ENCODE peak calls at places on chromosomes 11 and 22, in four cellular contexts. G, P, D and L are unnamed samples.

GRCh38 chr22:28548411-28548810 is 131.2 kb downstream of the TTC28 start:
- DNase-seq in G (no peak), P (no peak), D (no peak), L (no peak)

GRCh38 chr11:39678996-39679395 is 1780.5 kb downstream of the LRRC4C start:
- DNase-seq in G (no peak), P (no peak), D (no peak), L (no peak)

GRCh38 chr22:36419177-36419911 is 31.6 kb upstream of the MYH9 start:
- DNase-seq in G (peak; percentile 62), P (peak; percentile 69), D (no peak), L (peak; percentile 70)

GRCh38 chr11:67071420-67072284 is 15.0 kb downstream of the RHOD start:
- DNase-seq in G (peak; percentile 65), P (peak; percentile 81), D (peak; percentile 73), L (peak; percentile 81)

GRCh38 chr11:100932474-100933100 is 197.0 kb downstream of the PGR start:
- DNase-seq in G (peak; percentile 66), P (no peak), D (no peak), L (no peak)

GRCh38 chr11:3021125-3021524 is 29.0 kb upstream of the NAP1L4 start:
- DNase-seq in G (peak; percentile 14), P (no peak), D (peak; percentile 43), L (peak; percentile 91)

GRCh38 chr11:2390091-2390870 is 10.3 kb upstream of the TSSC4 start:
- DNase-seq in G (no peak), P (no peak), D (no peak), L (peak; percentile 79)

GRCh38 chr11:47797633-47798032 is 30.5 kb upstream of the FNBP4 start:
- DNase-seq in G (peak; percentile 19), P (no peak), D (no peak), L (no peak)

GRCh38 chr11:68308068-68308467 is 4.3 kb upstream of the LRP5 start:
- DNase-seq in G (no peak), P (peak; percentile 71), D (no peak), L (no peak)

GRCh38 chr11:72812968-72813739 is 1.1 kb upstream of the ATG16L2 start:
- DNase-seq in G (peak; percentile 61), P (peak; percentile 71), D (no peak), L (no peak)

GRCh38 chr11:72069787-72070251 is 10.5 kb downstream of the NUMA1 start:
- DNase-seq in G (peak; percentile 85), P (peak; percentile 89), D (no peak), L (peak; percentile 84)

DNA sequence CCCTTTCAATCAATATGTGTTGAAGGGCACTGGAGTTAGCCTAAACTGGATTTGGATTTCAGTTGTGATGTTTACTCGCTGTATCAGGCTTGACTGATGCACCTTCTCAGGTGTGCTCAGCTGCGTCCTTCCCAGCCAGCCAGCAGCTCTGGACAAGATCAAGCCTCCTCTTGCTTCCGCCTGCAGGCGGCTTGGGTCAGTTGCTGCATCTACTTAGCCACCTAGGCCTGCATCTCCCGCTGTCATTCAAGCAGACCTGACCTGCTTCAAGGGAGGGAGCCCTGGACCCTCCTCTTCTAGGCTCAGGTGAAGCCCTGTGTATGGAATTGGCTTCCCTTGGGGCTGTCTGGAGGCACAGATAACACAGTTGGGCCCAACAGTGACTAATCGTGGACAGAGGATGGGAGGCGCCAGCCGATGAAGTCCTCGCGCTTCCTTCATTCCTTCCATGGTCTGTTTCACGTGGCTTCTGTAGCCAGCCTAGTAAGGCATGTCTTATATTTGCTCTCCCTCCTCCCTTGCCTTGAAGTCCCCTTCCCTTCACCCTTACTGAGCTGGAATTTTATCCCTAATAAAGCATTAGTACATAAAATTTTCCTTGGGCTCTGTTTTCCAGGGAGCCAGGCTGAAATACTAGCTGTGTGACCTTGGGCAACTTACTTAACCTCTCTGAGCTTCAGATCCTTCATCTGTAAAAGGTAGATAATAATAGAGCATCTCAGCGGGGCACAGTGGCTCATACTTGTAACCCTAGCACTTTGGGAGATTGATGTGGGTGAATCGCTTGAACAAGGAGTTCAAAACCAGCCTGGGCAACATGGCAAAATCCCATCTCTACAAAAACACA is 2.1 kb upstream of the LHFPL7 start:
- DNase-seq in G (no peak), P (no peak), D (no peak), L (no peak)
- TF ChIP-seq CTCF in G (no peak), P (no peak), D (no peak), L (no peak)

GRCh38 chr22:24117942-24118341 is 63.3 kb upstream of the SUSD2 start:
- DNase-seq in G (no peak), P (no peak), D (no peak), L (no peak)
- TF ChIP-seq CTCF in G (peak; percentile 0), P (no peak), D (no peak), L (no peak)

GRCh38 chr11:82315093-82315492 is 418.6 kb downstream of the FAM181B start:
- DNase-seq in G (no peak), P (no peak), D (peak; percentile 22), L (peak; percentile 25)
- TF ChIP-seq CTCF in G (no peak), P (no peak), D (peak; percentile 81), L (peak; percentile 33)

GRCh38 chr22:43726964-43727543 is 85.1 kb downstream of the EFCAB6 start:
- DNase-seq in G (no peak), P (no peak), D (no peak), L (no peak)
- TF ChIP-seq CTCF in G (no peak), P (no peak), D (no peak), L (no peak)

GRCh38 chr11:64056861-64057260 is 21.1 kb downstream of the FLRT1 start:
- DNase-seq in G (no peak), P (no peak), D (no peak), L (no peak)

GRCh38 chr11:64058494-64058893 is 22.8 kb downstream of the FLRT1 start:
- DNase-seq in G (no peak), P (peak; percentile 82), D (no peak), L (no peak)

GRCh38 chr11:64056213-64056785 is 20.6 kb downstream of the FLRT1 start:
- DNase-seq in G (no peak), P (no peak), D (no peak), L (no peak)

GRCh38 chr11:64059339-64060176 is 23.8 kb downstream of the FLRT1 start:
- DNase-seq in G (no peak), P (no peak), D (no peak), L (no peak)

DNA sequence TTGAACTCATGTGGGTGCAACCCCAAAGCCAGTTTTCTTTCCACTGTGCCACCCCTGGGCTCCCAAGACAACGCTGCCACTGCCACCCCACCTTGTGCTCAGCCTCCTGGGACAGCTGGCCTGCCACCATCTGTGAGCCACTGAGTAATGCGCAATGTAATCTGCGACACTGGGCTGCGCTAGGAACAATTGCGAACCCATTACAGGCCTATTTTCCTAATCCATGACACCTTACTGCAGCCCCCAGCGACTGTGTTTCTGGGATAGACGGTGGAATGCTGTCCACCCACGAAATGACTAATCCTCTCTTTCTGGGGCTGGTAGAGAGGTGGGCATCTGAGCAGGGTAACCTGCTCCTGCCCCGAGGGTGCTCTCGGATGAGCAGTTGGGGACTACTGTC is 22.2 kb downstream of the FLRT1 start:
- DNase-seq in G (no peak), P (no peak), D (no peak), L (no peak)
- TF ChIP-seq CTCF in G (no peak), P (no peak), D (no peak), L (no peak)

DNA sequence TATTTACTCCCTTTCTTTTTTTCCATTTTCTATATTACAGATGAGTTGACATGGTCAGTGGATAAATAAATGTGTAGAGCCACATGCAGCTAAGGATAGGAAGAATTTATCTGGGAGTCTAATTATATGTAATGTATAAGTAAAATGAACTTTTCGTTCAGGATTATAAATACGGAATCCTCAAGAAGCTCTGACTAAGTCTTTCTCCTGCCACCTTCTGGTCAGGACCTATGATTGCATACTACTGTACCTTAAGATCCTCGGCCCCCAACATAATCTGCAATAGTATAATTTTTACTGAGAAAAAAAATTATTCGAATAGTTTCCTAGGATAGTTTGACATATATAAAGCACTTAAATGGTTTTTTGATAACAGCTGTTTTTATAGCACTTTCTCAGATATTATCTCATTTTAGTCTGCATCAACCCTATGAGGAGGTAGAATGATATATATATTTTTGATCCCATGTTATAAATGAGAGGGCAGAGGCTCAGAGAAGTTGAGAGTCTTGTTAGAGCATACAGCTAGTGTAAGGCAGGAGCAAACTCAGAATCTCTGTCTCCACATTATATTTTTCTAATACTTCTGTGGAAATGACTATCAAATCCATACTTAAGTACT is 36.1 kb downstream of the CCDC90B start:
- DNase-seq in G (peak; percentile 74), P (no peak), D (no peak), L (no peak)
- TF ChIP-seq CTCF in G (peak; percentile 78), P (peak; percentile 58), D (peak; percentile 69), L (peak; percentile 60)

GRCh38 chr22:22201185-22201924 is 43.2 kb upstream of the VPREB1 start:
- DNase-seq in G (no peak), P (peak; percentile 43), D (no peak), L (no peak)
- TF ChIP-seq CTCF in G (no peak), P (peak; percentile 58), D (peak; percentile 45), L (no peak)

GRCh38 chr11:102046841-102047240 is 396 bp upstream of the CFAP300 start:
- DNase-seq in G (peak; percentile 76), P (no peak), D (no peak), L (no peak)

GRCh38 chr11:102050927-102051575 is 3.8 kb downstream of the CFAP300 start:
- DNase-seq in G (no peak), P (no peak), D (no peak), L (no peak)

GRCh38 chr11:102047305-102047924 is at the start of gene CFAP300:
- DNase-seq in G (peak; percentile 83), P (peak; percentile 94), D (peak; percentile 42), L (peak; percentile 41)
- TF ChIP-seq CTCF in G (no peak), P (no peak), D (no peak), L (no peak)

GRCh38 chr11:90639687-90640086 is 416.8 kb upstream of the CHORDC1 start:
- DNase-seq in G (no peak), P (no peak), D (no peak), L (no peak)
- TF ChIP-seq CTCF in G (no peak), P (peak; percentile 16), D (peak; percentile 60), L (peak; percentile 54)